ENCODE peak calls at places on chromosome 20, in ten cellular contexts. O, M, D, S, E, X, G, K, U and C are unnamed samples.

GRCh38 chr20:5870462-5871021 is 79.8 kb downstream of the TRMT6 start:
- DNase-seq in O (no peak), M (no peak), D (no peak), S (no peak), E (no peak), X (no peak), G (peak; percentile 6), K (no peak), U (no peak), C (no peak)

GRCh38 chr20:1887321-1887720 is 7.9 kb upstream of the SIRPA start:
- DNase-seq in O (peak; percentile 39), M (no peak), D (no peak), S (no peak), E (no peak), X (no peak), G (no peak), K (no peak), U (no peak), C (no peak)

GRCh38 chr20:57167971-57168693 is 98.3 kb downstream of the BMP7 start:
- DNase-seq in O (no peak), M (peak; percentile 43), D (peak; percentile 25), S (no peak), E (no peak), X (no peak), G (peak; percentile 56), K (no peak), U (no peak), C (no peak)

GRCh38 chr20:33672426-33673114 is 1.7 kb downstream of the NECAB3 start:
- DNase-seq in O (no peak), M (peak; percentile 89), D (peak; percentile 44), S (no peak), E (no peak), X (no peak), G (no peak), K (no peak), U (no peak), C (no peak)

GRCh38 chr20:10747019-10747418 is 73.2 kb upstream of the JAG1 start:
- DNase-seq in O (peak; percentile 72), M (peak; percentile 22), D (no peak), S (no peak), E (peak; percentile 27), X (no peak), G (peak; percentile 31), K (no peak), U (no peak), C (peak; percentile 23)

GRCh38 chr20:51059862-51060261 is 37.0 kb upstream of the KCNG1 start:
- DNase-seq in O (no peak), M (no peak), D (peak; percentile 64), S (no peak), E (no peak), X (peak; percentile 16), G (no peak), K (no peak), U (no peak), C (no peak)

GRCh38 chr20:42218566-42218965 is 600.4 kb upstream of the CHD6 start:
- DNase-seq in O (no peak), M (no peak), D (no peak), S (no peak), E (no peak), X (no peak), G (no peak), K (no peak), U (no peak), C (no peak)

GRCh38 chr20:24303393-24303792 is 166.0 kb upstream of the SYNDIG1 start:
- DNase-seq in O (no peak), M (peak; percentile 12), D (peak; percentile 29), S (no peak), E (no peak), X (peak; percentile 40), G (no peak), K (no peak), U (peak; percentile 35), C (peak; percentile 21)

GRCh38 chr20:51529027-51529749 is 13.3 kb downstream of the NFATC2 start:
- DNase-seq in O (no peak), M (no peak), D (peak; percentile 13), S (no peak), E (no peak), X (peak; percentile 47), G (peak; percentile 62), K (no peak), U (no peak), C (no peak)

GRCh38 chr20:21303872-21304586 is 898 bp downstream of the XRN2 start:
- DNase-seq in O (no peak), M (peak; percentile 16), D (peak; percentile 52), S (no peak), E (no peak), X (peak; percentile 54), G (no peak), K (no peak), U (no peak), C (no peak)

GRCh38 chr20:40463171-40463570 is 225.9 kb downstream of the MAFB start:
- DNase-seq in O (no peak), M (no peak), D (no peak), S (no peak), E (no peak), X (no peak), G (no peak), K (no peak), U (peak; percentile 30), C (no peak)

GRCh38 chr20:17966432-17967312 is 1.9 kb downstream of the SNX5 start:
- DNase-seq in O (no peak), M (no peak), D (peak; percentile 74), S (no peak), E (no peak), X (peak; percentile 61), G (peak; percentile 61), K (no peak), U (no peak), C (no peak)

GRCh38 chr20:63027425-63028389 is 20.9 kb upstream of the BHLHE23 start:
- DNase-seq in O (no peak), M (peak; percentile 49), D (peak; percentile 40), S (no peak), E (no peak), X (no peak), G (no peak), K (no peak), U (no peak), C (no peak)

GRCh38 chr20:63029358-63030121 is 22.8 kb upstream of the BHLHE23 start:
- DNase-seq in O (no peak), M (no peak), D (no peak), S (no peak), E (no peak), X (no peak), G (no peak), K (no peak), U (no peak), C (no peak)

GRCh38 chr20:63026582-63027424 is 20.0 kb upstream of the BHLHE23 start:
- DNase-seq in O (no peak), M (no peak), D (no peak), S (no peak), E (no peak), X (no peak), G (no peak), K (no peak), U (no peak), C (no peak)

GRCh38 chr20:63025534-63026331 is 19.0 kb upstream of the BHLHE23 start:
- DNase-seq in O (no peak), M (peak; percentile 79), D (peak; percentile 88), S (no peak), E (no peak), X (peak; percentile 25), G (peak; percentile 52), K (no peak), U (no peak), C (no peak)

GRCh38 chr20:63028461-63028921 is 21.7 kb upstream of the BHLHE23 start:
- DNase-seq in O (no peak), M (no peak), D (no peak), S (no peak), E (no peak), X (no peak), G (no peak), K (no peak), U (no peak), C (no peak)
- H3K4me3 ChIP-seq in O (no peak overlapping the region), M (no peak overlapping the region), D (no peak overlapping the region), S (no peak overlapping the region), E (no peak overlapping the region), X (no peak overlapping the region), G (no peak overlapping the region), K (no peak overlapping the region), U (no peak overlapping the region), C (no peak overlapping the region)

DNA sequence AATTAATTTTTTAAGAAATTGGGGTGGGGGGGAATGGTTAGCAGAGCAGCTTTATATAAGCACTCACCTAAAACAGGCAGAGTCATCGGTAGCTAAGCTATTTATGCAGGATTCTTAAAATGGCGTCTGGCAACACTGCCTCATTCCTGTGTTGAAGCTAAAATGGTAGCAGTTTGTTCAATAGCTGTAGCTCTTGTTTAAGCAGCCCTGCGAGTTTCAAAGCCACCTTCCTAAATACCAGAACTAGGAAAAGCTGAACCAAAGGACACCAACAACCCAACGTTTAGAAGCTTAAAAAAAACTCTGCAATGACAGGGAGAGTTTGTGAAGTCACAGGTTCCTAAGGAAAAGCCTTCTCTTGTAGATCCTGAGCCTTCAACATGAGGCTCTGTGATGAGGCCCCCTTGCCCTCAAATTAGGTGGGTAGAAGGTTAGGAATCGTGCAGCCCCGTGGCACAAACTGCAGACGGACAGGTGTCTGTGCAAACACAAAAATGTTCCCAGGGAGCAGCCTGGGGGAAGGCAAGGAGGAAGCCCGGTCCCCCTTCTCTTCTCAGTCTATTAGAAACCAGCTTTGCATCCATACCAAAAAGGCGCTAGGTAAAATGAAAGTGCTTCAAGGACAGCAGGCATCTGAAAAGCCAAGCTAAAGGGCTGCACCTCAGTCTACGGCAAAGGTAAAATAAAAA is 4.7 kb downstream of the ZMYND8 start:
- DNase-seq in O (no peak), M (no peak), D (no peak), S (no peak), E (no peak), X (peak; percentile 36), G (no peak), K (no peak), U (no peak), C (no peak)
- H3K4me3 ChIP-seq in O (peak overlapping the region; percentile 8), M (no peak overlapping the region), D (no peak overlapping the region), S (no peak overlapping the region), E (peak overlapping the region; percentile 25), X (peak overlapping the region; percentile 9), G (peak overlapping the region; percentile 64), K (peak overlapping the region; percentile 15), U (no peak overlapping the region), C (peak overlapping the region; percentile 33)

DNA sequence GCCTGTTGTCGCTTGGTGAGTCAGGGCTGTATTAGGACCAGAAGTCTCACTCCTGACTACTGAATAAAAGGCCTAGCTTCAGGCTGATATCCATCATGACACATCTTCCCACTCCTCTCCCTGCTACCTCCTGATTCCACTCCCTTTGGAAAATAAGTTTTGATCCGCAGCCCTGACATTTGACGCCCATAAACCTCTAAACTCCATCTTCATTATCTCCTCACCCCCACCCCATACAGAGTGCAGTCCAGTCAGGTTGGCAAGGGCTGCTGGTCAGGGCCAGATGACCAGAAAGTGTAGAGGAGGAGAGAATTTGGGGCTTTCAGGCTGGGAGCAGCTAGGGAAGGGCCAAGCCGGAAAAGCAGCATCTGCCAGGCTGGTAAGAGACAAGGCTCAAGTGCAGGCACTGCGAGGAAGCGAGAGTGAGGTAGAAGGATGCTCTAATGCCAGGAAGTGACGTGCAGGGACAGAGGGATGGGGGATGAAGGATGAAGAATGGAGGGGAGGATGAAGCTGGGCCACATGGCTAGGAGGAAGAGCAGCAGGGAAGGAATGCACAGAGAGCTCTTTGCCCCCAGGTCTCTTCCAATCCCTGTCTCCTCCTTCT is 1.2 kb downstream of the GGT7 start:
- DNase-seq in O (no peak), M (no peak), D (peak; percentile 17), S (no peak), E (no peak), X (no peak), G (no peak), K (no peak), U (no peak), C (no peak)
- H3K4me3 ChIP-seq in O (no peak overlapping the region), M (peak overlapping the region; percentile 69), D (peak overlapping the region; percentile 84), S (no peak overlapping the region), E (peak overlapping the region; percentile 70), X (peak overlapping the region; percentile 88), G (peak overlapping the region; percentile 76), K (no peak overlapping the region), U (peak overlapping the region; percentile 73), C (no peak overlapping the region)

GRCh38 chr20:3680701-3681351 is 984 bp downstream of the ADAM33 start:
- DNase-seq in O (no peak), M (no peak), D (peak; percentile 39), S (no peak), E (no peak), X (peak; percentile 4), G (peak; percentile 54), K (no peak), U (no peak), C (no peak)
- H3K4me3 ChIP-seq in O (peak overlapping the region; percentile 35), M (no peak overlapping the region), D (peak overlapping the region; percentile 73), S (no peak overlapping the region), E (no peak overlapping the region), X (peak overlapping the region; percentile 79), G (peak overlapping the region; percentile 79), K (no peak overlapping the region), U (peak overlapping the region; percentile 61), C (no peak overlapping the region)